ENCODE peak calls at places on chromosomes 16 and 17, in nine cellular contexts. One of them, this sample, is unnamed.

GRCh38 chr17:76593338-76593737 is 7.7 kb upstream of the ST6GALNAC2 start:
- DNase-seq in hypothalamus: no peak
- DNase-seq in HCEC 1CT: no peak
- DNase-seq in iris pigment epithelial cell: no peak
- DNase-seq in skeletal muscle cell: no peak
- DNase-seq in GM19239: no peak
- DNase-seq in Right ventricle myocardium superior: no peak
- DNase-seq in Jurkat, Clone E6-1: no peak
- DNase-seq in neural progenitor cell: no peak
- DNase-seq in this sample: no peak

GRCh38 chr17:35373532-35373983 is at the start of gene SLFN11:
- DNase-seq in hypothalamus: peak; percentile 29
- DNase-seq in HCEC 1CT: peak; percentile 97
- DNase-seq in iris pigment epithelial cell: peak; percentile 89
- DNase-seq in skeletal muscle cell: peak; percentile 86
- DNase-seq in GM19239: peak; percentile 52
- DNase-seq in Right ventricle myocardium superior: peak; percentile 92
- DNase-seq in Jurkat, Clone E6-1: peak; percentile 91
- DNase-seq in neural progenitor cell: peak; percentile 52
- DNase-seq in this sample: peak; percentile 86

GRCh38 chr16:79439866-79440265 is 160.7 kb downstream of the MAF start:
- DNase-seq in hypothalamus: no peak
- DNase-seq in HCEC 1CT: no peak
- DNase-seq in iris pigment epithelial cell: no peak
- DNase-seq in skeletal muscle cell: no peak
- DNase-seq in GM19239: no peak
- DNase-seq in Right ventricle myocardium superior: no peak
- DNase-seq in Jurkat, Clone E6-1: no peak
- DNase-seq in neural progenitor cell: no peak
- DNase-seq in this sample: no peak

GRCh38 chr16:73060948-73061495 is 13.1 kb upstream of the ZFHX3 start:
- DNase-seq in hypothalamus: no peak
- DNase-seq in HCEC 1CT: no peak
- DNase-seq in iris pigment epithelial cell: no peak
- DNase-seq in skeletal muscle cell: no peak
- DNase-seq in GM19239: no peak
- DNase-seq in Right ventricle myocardium superior: no peak
- DNase-seq in Jurkat, Clone E6-1: no peak
- DNase-seq in neural progenitor cell: peak; percentile 78
- DNase-seq in this sample: peak; percentile 8

GRCh38 chr17:67366193-67367157 is at the start of gene PSMD12:
- DNase-seq in hypothalamus: peak; percentile 93
- DNase-seq in HCEC 1CT: peak; percentile 84
- DNase-seq in iris pigment epithelial cell: peak; percentile 90
- DNase-seq in skeletal muscle cell: peak; percentile 70
- DNase-seq in GM19239: peak; percentile 88
- DNase-seq in Right ventricle myocardium superior: peak; percentile 96
- DNase-seq in Jurkat, Clone E6-1: peak; percentile 82
- DNase-seq in neural progenitor cell: peak; percentile 93
- DNase-seq in this sample: peak; percentile 91

GRCh38 chr16:56558024-56558747 is 6.7 kb upstream of the MT4 start:
- DNase-seq in hypothalamus: peak; percentile 75
- DNase-seq in HCEC 1CT: peak; percentile 34
- DNase-seq in iris pigment epithelial cell: peak; percentile 60
- DNase-seq in skeletal muscle cell: peak; percentile 56
- DNase-seq in GM19239: no peak
- DNase-seq in Right ventricle myocardium superior: no peak
- DNase-seq in Jurkat, Clone E6-1: no peak
- DNase-seq in neural progenitor cell: no peak
- DNase-seq in this sample: no peak

GRCh38 chr16:78720416-78720815 is 621.0 kb downstream of the WWOX start:
- DNase-seq in hypothalamus: no peak
- DNase-seq in HCEC 1CT: no peak
- DNase-seq in iris pigment epithelial cell: no peak
- DNase-seq in skeletal muscle cell: peak; percentile 3
- DNase-seq in GM19239: no peak
- DNase-seq in Right ventricle myocardium superior: no peak
- DNase-seq in Jurkat, Clone E6-1: no peak
- DNase-seq in neural progenitor cell: no peak
- DNase-seq in this sample: no peak

GRCh38 chr17:67993998-67994361 is 2.3 kb downstream of the C17orf58 start:
- DNase-seq in hypothalamus: no peak
- DNase-seq in HCEC 1CT: no peak
- DNase-seq in iris pigment epithelial cell: no peak
- DNase-seq in skeletal muscle cell: no peak
- DNase-seq in GM19239: peak; percentile 30
- DNase-seq in Right ventricle myocardium superior: no peak
- DNase-seq in Jurkat, Clone E6-1: no peak
- DNase-seq in neural progenitor cell: no peak
- DNase-seq in this sample: peak; percentile 66

GRCh38 chr17:40022497-40022896 is 7.3 kb downstream of the CSF3 start:
- DNase-seq in hypothalamus: no peak
- DNase-seq in HCEC 1CT: no peak
- DNase-seq in iris pigment epithelial cell: no peak
- DNase-seq in skeletal muscle cell: no peak
- DNase-seq in GM19239: no peak
- DNase-seq in Right ventricle myocardium superior: no peak
- DNase-seq in Jurkat, Clone E6-1: no peak
- DNase-seq in neural progenitor cell: no peak
- DNase-seq in this sample: no peak

GRCh38 chr17:62627904-62628603 is 584 bp downstream of the MRC2 start:
- DNase-seq in hypothalamus: no peak
- DNase-seq in HCEC 1CT: peak; percentile 57
- DNase-seq in iris pigment epithelial cell: peak; percentile 79
- DNase-seq in skeletal muscle cell: no peak
- DNase-seq in GM19239: no peak
- DNase-seq in Right ventricle myocardium superior: peak; percentile 71
- DNase-seq in Jurkat, Clone E6-1: peak; percentile 40
- DNase-seq in neural progenitor cell: peak; percentile 48
- DNase-seq in this sample: peak; percentile 80

GRCh38 chr17:8940866-8941471 is 24.5 kb downstream of the PIK3R5 start:
- DNase-seq in hypothalamus: no peak
- DNase-seq in HCEC 1CT: no peak
- DNase-seq in iris pigment epithelial cell: no peak
- DNase-seq in skeletal muscle cell: no peak
- DNase-seq in GM19239: no peak
- DNase-seq in Right ventricle myocardium superior: no peak
- DNase-seq in Jurkat, Clone E6-1: peak; percentile 37
- DNase-seq in neural progenitor cell: no peak
- DNase-seq in this sample: no peak

GRCh38 chr16:83581082-83581481 is 226.7 kb upstream of the HSBP1 start:
- DNase-seq in hypothalamus: no peak
- DNase-seq in HCEC 1CT: peak; percentile 51
- DNase-seq in iris pigment epithelial cell: peak; percentile 10
- DNase-seq in skeletal muscle cell: no peak
- DNase-seq in GM19239: peak; percentile 6
- DNase-seq in Right ventricle myocardium superior: no peak
- DNase-seq in Jurkat, Clone E6-1: no peak
- DNase-seq in neural progenitor cell: no peak
- DNase-seq in this sample: no peak

GRCh38 chr17:77459018-77459755 is 318.4 kb downstream of the SEC14L1 start:
- DNase-seq in hypothalamus: no peak
- DNase-seq in HCEC 1CT: no peak
- DNase-seq in iris pigment epithelial cell: no peak
- DNase-seq in skeletal muscle cell: no peak
- DNase-seq in GM19239: no peak
- DNase-seq in Right ventricle myocardium superior: no peak
- DNase-seq in Jurkat, Clone E6-1: no peak
- DNase-seq in neural progenitor cell: no peak
- DNase-seq in this sample: peak; percentile 54

GRCh38 chr17:32495347-32496253 is 8.8 kb downstream of the CDK5R1 start:
- DNase-seq in hypothalamus: no peak
- DNase-seq in HCEC 1CT: no peak
- DNase-seq in iris pigment epithelial cell: peak; percentile 36
- DNase-seq in skeletal muscle cell: no peak
- DNase-seq in GM19239: no peak
- DNase-seq in Right ventricle myocardium superior: peak; percentile 69
- DNase-seq in Jurkat, Clone E6-1: no peak
- DNase-seq in neural progenitor cell: peak; percentile 15
- DNase-seq in this sample: no peak

GRCh38 chr17:81868674-81869220 is 2.4 kb downstream of the ARHGDIA start:
- DNase-seq in hypothalamus: no peak
- DNase-seq in HCEC 1CT: peak; percentile 85
- DNase-seq in iris pigment epithelial cell: peak; percentile 93
- DNase-seq in skeletal muscle cell: peak; percentile 75
- DNase-seq in GM19239: no peak
- DNase-seq in Right ventricle myocardium superior: no peak
- DNase-seq in Jurkat, Clone E6-1: no peak
- DNase-seq in neural progenitor cell: peak; percentile 35
- DNase-seq in this sample: peak; percentile 92

GRCh38 chr16:31354394-31355291 is at the start of gene ITGAX:
- DNase-seq in hypothalamus: peak; percentile 6
- DNase-seq in HCEC 1CT: peak; percentile 40
- DNase-seq in iris pigment epithelial cell: peak; percentile 55
- DNase-seq in skeletal muscle cell: peak; percentile 6
- DNase-seq in GM19239: peak; percentile 58
- DNase-seq in Right ventricle myocardium superior: peak; percentile 72
- DNase-seq in Jurkat, Clone E6-1: peak; percentile 19
- DNase-seq in neural progenitor cell: no peak
- DNase-seq in this sample: no peak